ENCODE peak calls at places on chromosomes 13 and 19, in four cellular contexts. O is posterior cingulate gyrus; D is stimulated activated CD4-positive, alpha-beta T cell treated with anti-CD3 and anti-CD28 coated beads, Interleukin-1b, Interleukin-23, amount 100 ng/mL, for 24 hours; F is T-helper 9 cell. B is an unnamed sample.
A peak's percentile ranks its signal among the peaks of the same experiment; 100 is the strongest.

GRCh38 chr19:46970815-46971214 is 48.8 kb upstream of the NPAS1 start:
- DNase-seq in D (no peak), F (no peak), O (no peak), B (no peak)

GRCh38 chr13:46850214-46850613 is 46.6 kb downstream of the HTR2A start:
- DNase-seq in F (no peak), O (no peak), D (no peak), B (no peak)

GRCh38 chr19:6233827-6234511 is 45.8 kb downstream of the MLLT1 start:
- DNase-seq in D (no peak), O (no peak), F (no peak), B (no peak)

GRCh38 chr19:47032171-47032811 is 12.7 kb downstream of the NPAS1 start:
- DNase-seq in O (no peak), F (peak; percentile 58), D (peak; percentile 46), B (peak; percentile 59)

GRCh38 chr13:107518780-107519179 is 696.6 kb downstream of the LIG4 start:
- DNase-seq in O (no peak), D (no peak), F (no peak), B (no peak)

GRCh38 chr13:27012482-27013197 is 159.0 kb downstream of the USP12 start:
- DNase-seq in O (no peak), F (no peak), D (no peak), B (no peak)

GRCh38 chr13:31733066-31733465 is 6.3 kb upstream of the RXFP2 start:
- DNase-seq in F (no peak), O (no peak), D (no peak), B (no peak)

GRCh38 chr13:83150616-83151307 is 731.5 kb downstream of the SLITRK1 start:
- DNase-seq in O (no peak), F (no peak), D (no peak), B (no peak)

GRCh38 chr19:3073159-3073563 is 10.9 kb upstream of the TLE5 start:
- DNase-seq in O (no peak), D (no peak), F (no peak), B (no peak)

GRCh38 chr13:41416276-41416675 is 41.1 kb upstream of the RGCC start:
- DNase-seq in F (no peak), O (no peak), D (no peak), B (no peak)

GRCh38 chr13:65508338-65508737 is 1721.8 kb downstream of the PCDH9 start:
- DNase-seq in F (no peak), D (no peak), O (no peak), B (no peak)

GRCh38 chr13:45086484-45086883 is 33.8 kb upstream of the GTF2F2 start:
- DNase-seq in F (no peak), D (no peak), O (no peak), B (no peak)

GRCh38 chr13:70795484-70795883 is 687.2 kb upstream of the KLHL1 start:
- DNase-seq in F (no peak), D (no peak), O (no peak), B (no peak)

GRCh38 chr19:46413262-46414031 is at the start of gene CCDC8:
- DNase-seq in D (no peak), O (no peak), F (no peak), B (no peak)

B was measured in activated CD4-positive, CD25-positive, alpha-beta regulatory T cell treated with anti-CD3 and anti-CD28 coated beads, Interleukin-2, amount 50 U/mL, for 72 hours.